ENCODE peak calls at places on chromosomes 6 and 20, in six cellular contexts. One of them, this sample, is unnamed.

GRCh38 chr6:65566117-65566516 is 140.9 kb downstream of the EYS start:
- DNase-seq in T-cell: no peak
- DNase-seq in pancreas: no peak
- DNase-seq in GM19239: no peak
- DNase-seq in activated naive CD4-positive, alpha-beta T cell treated with anti-CD3 and anti-CD28 coated beads for 36 hours: no peak
- DNase-seq in testis: no peak
- DNase-seq in this sample: no peak

GRCh38 chr20:653110-653589 is at the start of gene SRXN1:
- DNase-seq in T-cell: peak
- DNase-seq in pancreas: peak
- DNase-seq in GM19239: peak
- DNase-seq in activated naive CD4-positive, alpha-beta T cell treated with anti-CD3 and anti-CD28 coated beads for 36 hours: peak
- DNase-seq in testis: peak
- DNase-seq in this sample: peak

GRCh38 chr6:54992789-54993188 is 146.2 kb downstream of the FAM83B start:
- DNase-seq in T-cell: no peak
- DNase-seq in pancreas: no peak
- DNase-seq in GM19239: no peak
- DNase-seq in activated naive CD4-positive, alpha-beta T cell treated with anti-CD3 and anti-CD28 coated beads for 36 hours: no peak
- DNase-seq in testis: peak
- DNase-seq in this sample: no peak

GRCh38 chr6:128111096-128111495 is 210.2 kb upstream of the THEMIS start:
- DNase-seq in T-cell: no peak
- DNase-seq in pancreas: no peak
- DNase-seq in GM19239: no peak
- DNase-seq in activated naive CD4-positive, alpha-beta T cell treated with anti-CD3 and anti-CD28 coated beads for 36 hours: no peak
- DNase-seq in testis: no peak
- DNase-seq in this sample: no peak

GRCh38 chr6:44432726-44433125 is 45.2 kb downstream of the CDC5L start:
- DNase-seq in T-cell: no peak
- DNase-seq in pancreas: no peak
- DNase-seq in GM19239: no peak
- DNase-seq in activated naive CD4-positive, alpha-beta T cell treated with anti-CD3 and anti-CD28 coated beads for 36 hours: no peak
- DNase-seq in testis: no peak
- DNase-seq in this sample: no peak

GRCh38 chr20:4153661-4154238 is 138.4 kb upstream of the RNF24 start:
- DNase-seq in T-cell: no peak
- DNase-seq in pancreas: no peak
- DNase-seq in GM19239: no peak
- DNase-seq in activated naive CD4-positive, alpha-beta T cell treated with anti-CD3 and anti-CD28 coated beads for 36 hours: no peak
- DNase-seq in testis: no peak
- DNase-seq in this sample: no peak

GRCh38 chr20:23643665-23644064 is 5.9 kb upstream of the CST3 start:
- DNase-seq in T-cell: no peak
- DNase-seq in pancreas: no peak
- DNase-seq in GM19239: no peak
- DNase-seq in activated naive CD4-positive, alpha-beta T cell treated with anti-CD3 and anti-CD28 coated beads for 36 hours: no peak
- DNase-seq in testis: no peak
- DNase-seq in this sample: no peak

GRCh38 chr6:2109796-2110195 is 135.6 kb downstream of the GMDS start:
- DNase-seq in T-cell: no peak
- DNase-seq in pancreas: no peak
- DNase-seq in GM19239: no peak
- DNase-seq in activated naive CD4-positive, alpha-beta T cell treated with anti-CD3 and anti-CD28 coated beads for 36 hours: no peak
- DNase-seq in testis: no peak
- DNase-seq in this sample: no peak

GRCh38 chr20:52953020-52953419 is 19.1 kb upstream of the TSHZ2 start:
- DNase-seq in T-cell: no peak
- DNase-seq in pancreas: no peak
- DNase-seq in GM19239: no peak
- DNase-seq in activated naive CD4-positive, alpha-beta T cell treated with anti-CD3 and anti-CD28 coated beads for 36 hours: no peak
- DNase-seq in testis: no peak
- DNase-seq in this sample: no peak

GRCh38 chr6:116364361-116364760 is 6.4 kb upstream of the DSE start:
- DNase-seq in T-cell: no peak
- DNase-seq in pancreas: no peak
- DNase-seq in GM19239: no peak
- DNase-seq in activated naive CD4-positive, alpha-beta T cell treated with anti-CD3 and anti-CD28 coated beads for 36 hours: no peak
- DNase-seq in testis: no peak
- DNase-seq in this sample: no peak

GRCh38 chr6:144888621-144889020 is 603.5 kb downstream of the UTRN start:
- DNase-seq in T-cell: no peak
- DNase-seq in pancreas: no peak
- DNase-seq in GM19239: no peak
- DNase-seq in activated naive CD4-positive, alpha-beta T cell treated with anti-CD3 and anti-CD28 coated beads for 36 hours: no peak
- DNase-seq in testis: no peak
- DNase-seq in this sample: no peak

GRCh38 chr6:90175627-90176538 is 120.8 kb downstream of the BACH2 start:
- DNase-seq in T-cell: no peak
- DNase-seq in pancreas: no peak
- DNase-seq in GM19239: no peak
- DNase-seq in activated naive CD4-positive, alpha-beta T cell treated with anti-CD3 and anti-CD28 coated beads for 36 hours: peak
- DNase-seq in testis: no peak
- DNase-seq in this sample: no peak

GRCh38 chr20:46324379-46324778 is 16.1 kb upstream of the CDH22 start:
- DNase-seq in T-cell: no peak
- DNase-seq in pancreas: no peak
- DNase-seq in GM19239: no peak
- DNase-seq in activated naive CD4-positive, alpha-beta T cell treated with anti-CD3 and anti-CD28 coated beads for 36 hours: no peak
- DNase-seq in testis: no peak
- DNase-seq in this sample: no peak

GRCh38 chr20:57957397-57958049 is 247.7 kb upstream of the PMEPA1 start:
- DNase-seq in T-cell: no peak
- DNase-seq in pancreas: no peak
- DNase-seq in GM19239: no peak
- DNase-seq in activated naive CD4-positive, alpha-beta T cell treated with anti-CD3 and anti-CD28 coated beads for 36 hours: no peak
- DNase-seq in testis: no peak
- DNase-seq in this sample: no peak